ENCODE peak calls at places on chromosomes 5 and 9, in seven cellular contexts. One of them, this sample, is unnamed.

GRCh38 chr9:23683021-23683431 is 143.0 kb downstream of the ELAVL2 start:
- DNase-seq in H1: no peak
- DNase-seq in mesenchymal stem cell: peak; percentile 67
- DNase-seq in H9: no peak
- DNase-seq in IMR-90: no peak
- DNase-seq in trophoblast cell: peak; percentile 21
- DNase-seq in neuronal stem cell: no peak
- DNase-seq in this sample: peak; percentile 35

GRCh38 chr9:29212590-29213373 is 1639.5 kb upstream of the C9orf72 start:
- DNase-seq in IMR-90: no peak
- DNase-seq in H1: peak; percentile 79
- DNase-seq in neuronal stem cell: peak; percentile 24
- DNase-seq in H9: peak; percentile 57
- DNase-seq in trophoblast cell: no peak
- DNase-seq in mesenchymal stem cell: peak; percentile 47
- DNase-seq in this sample: peak; percentile 43

GRCh38 chr5:33257807-33258491 is 182.8 kb upstream of the TARS1 start:
- DNase-seq in IMR-90: peak; percentile 89
- DNase-seq in trophoblast cell: peak; percentile 5
- DNase-seq in H1: no peak
- DNase-seq in H9: no peak
- DNase-seq in mesenchymal stem cell: peak; percentile 68
- DNase-seq in neuronal stem cell: no peak
- DNase-seq in this sample: no peak

GRCh38 chr5:96124589-96124988 is 162.9 kb upstream of the ELL2 start:
- DNase-seq in neuronal stem cell: no peak
- DNase-seq in trophoblast cell: peak; percentile 78
- DNase-seq in IMR-90: peak; percentile 46
- DNase-seq in H9: no peak
- DNase-seq in H1: no peak
- DNase-seq in mesenchymal stem cell: no peak
- DNase-seq in this sample: no peak

GRCh38 chr5:93579561-93580386 is 1.2 kb downstream of the NR2F1-AS1 start:
- DNase-seq in neuronal stem cell: no peak
- DNase-seq in mesenchymal stem cell: peak; percentile 61
- DNase-seq in H9: peak; percentile 64
- DNase-seq in IMR-90: peak; percentile 48
- DNase-seq in trophoblast cell: peak; percentile 55
- DNase-seq in H1: peak; percentile 83
- DNase-seq in this sample: peak; percentile 69

GRCh38 chr5:179313849-179314521 is 31.3 kb downstream of the ADAMTS2 start:
- DNase-seq in mesenchymal stem cell: no peak
- DNase-seq in trophoblast cell: no peak
- DNase-seq in IMR-90: peak; percentile 96
- DNase-seq in neuronal stem cell: no peak
- DNase-seq in H9: no peak
- DNase-seq in H1: no peak
- DNase-seq in this sample: no peak

GRCh38 chr5:93299596-93300308 is 281.3 kb downstream of the NR2F1-AS1 start:
- DNase-seq in H1: peak; percentile 63
- DNase-seq in IMR-90: no peak
- DNase-seq in trophoblast cell: no peak
- DNase-seq in H9: peak; percentile 39
- DNase-seq in mesenchymal stem cell: no peak
- DNase-seq in neuronal stem cell: peak; percentile 92
- DNase-seq in this sample: peak; percentile 71

GRCh38 chr5:13664377-13664776 is 280.1 kb downstream of the DNAH5 start:
- DNase-seq in trophoblast cell: peak; percentile 38
- DNase-seq in mesenchymal stem cell: peak; percentile 90
- DNase-seq in IMR-90: peak; percentile 100
- DNase-seq in neuronal stem cell: no peak
- DNase-seq in H1: no peak
- DNase-seq in H9: no peak
- DNase-seq in this sample: no peak

GRCh38 chr9:85478847-85479246 is 262.9 kb downstream of the AGTPBP1 start:
- DNase-seq in trophoblast cell: no peak
- DNase-seq in neuronal stem cell: no peak
- DNase-seq in IMR-90: no peak
- DNase-seq in H1: no peak
- DNase-seq in H9: no peak
- DNase-seq in mesenchymal stem cell: no peak
- DNase-seq in this sample: no peak
- H3K23ac ChIP-seq in trophoblast cell: no peak overlapping the region
- H3K23ac ChIP-seq in neuronal stem cell: no peak overlapping the region
- H3K23ac ChIP-seq in IMR-90: no peak overlapping the region
- H3K23ac ChIP-seq in H1: no peak overlapping the region
- H3K23ac ChIP-seq in H9: no peak overlapping the region
- H3K23ac ChIP-seq in mesenchymal stem cell: no peak overlapping the region
- H3K23ac ChIP-seq in this sample: no peak overlapping the region

DNA sequence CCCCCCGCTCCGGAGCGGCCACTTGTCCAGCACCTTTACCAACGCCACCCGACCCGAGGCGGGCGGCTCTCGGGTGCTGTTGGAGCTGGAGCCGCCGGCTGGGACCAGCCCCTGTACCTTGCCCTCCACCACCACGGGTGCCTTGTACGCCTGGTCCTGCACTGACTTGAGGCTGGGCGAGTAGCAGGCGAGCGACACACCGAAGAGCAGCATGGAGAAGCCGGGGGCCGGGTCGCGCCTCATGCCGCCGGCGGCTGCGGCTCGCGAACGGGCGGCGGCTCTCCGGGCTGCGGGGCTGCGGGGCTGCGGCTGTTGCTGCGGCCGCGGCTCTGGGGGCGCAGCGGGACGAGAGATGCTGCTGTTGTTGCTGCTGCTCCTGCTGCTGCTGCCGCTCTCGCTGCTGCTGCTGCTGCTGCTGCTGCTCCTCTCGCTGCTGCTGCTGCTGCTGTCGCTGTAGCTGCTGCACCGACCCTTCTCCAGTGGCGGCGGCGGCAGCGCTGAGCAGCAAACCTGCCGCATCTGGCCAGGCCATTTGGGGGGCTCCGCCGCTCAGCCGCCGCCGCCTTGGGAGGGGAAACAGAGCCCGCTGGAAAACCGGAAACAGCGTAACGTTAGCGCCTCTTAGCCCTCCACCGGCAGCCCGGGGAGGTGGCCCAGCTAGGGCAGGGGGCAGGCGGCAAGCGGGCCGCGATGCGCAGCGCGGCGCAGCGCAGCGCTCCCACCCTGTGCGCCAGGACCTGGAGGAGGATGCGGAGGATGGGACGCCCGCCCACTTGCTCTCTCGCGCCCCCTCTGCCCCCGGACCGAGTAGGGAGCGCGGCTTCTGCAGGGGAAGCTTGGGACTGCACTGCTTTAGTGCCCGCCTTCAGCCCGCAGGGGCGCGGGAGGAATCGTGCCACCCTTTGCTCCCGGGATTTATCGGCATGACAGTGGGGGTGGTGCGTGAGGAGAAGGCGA is at the start of gene NRG2:
- DNase-seq in trophoblast cell: peak; percentile 23
- DNase-seq in H9: peak; percentile 89
- DNase-seq in mesenchymal stem cell: peak; percentile 61
- DNase-seq in H1: peak; percentile 87
- DNase-seq in IMR-90: peak; percentile 7
- DNase-seq in neuronal stem cell: peak; percentile 69
- DNase-seq in this sample: peak; percentile 90
- H3K9ac ChIP-seq in trophoblast cell: no peak within 1 kb of the TSS
- H3K9ac ChIP-seq in H9: no peak within 1 kb of the TSS
- H3K9ac ChIP-seq in mesenchymal stem cell: peak within 1 kb of the TSS; percentile 69
- H3K9ac ChIP-seq in H1: no peak within 1 kb of the TSS
- H3K9ac ChIP-seq in IMR-90: no peak within 1 kb of the TSS
- H3K9ac ChIP-seq in neuronal stem cell: peak within 1 kb of the TSS; percentile 91
- H3K9ac ChIP-seq in this sample: peak within 1 kb of the TSS; percentile 25

GRCh38 chr9:138048184-138048583 is 170.6 kb downstream of the CACNA1B start:
- DNase-seq in H9: no peak
- DNase-seq in mesenchymal stem cell: no peak
- DNase-seq in H1: no peak
- DNase-seq in neuronal stem cell: no peak
- DNase-seq in IMR-90: no peak
- DNase-seq in trophoblast cell: no peak
- DNase-seq in this sample: no peak

GRCh38 chr9:138045541-138046490 is 168.2 kb downstream of the CACNA1B start:
- DNase-seq in neuronal stem cell: no peak
- DNase-seq in IMR-90: no peak
- DNase-seq in mesenchymal stem cell: no peak
- DNase-seq in trophoblast cell: no peak
- DNase-seq in H9: no peak
- DNase-seq in H1: peak; percentile 33
- DNase-seq in this sample: no peak

GRCh38 chr9:138049085-138049778 is 171.7 kb downstream of the CACNA1B start:
- DNase-seq in trophoblast cell: no peak
- DNase-seq in H9: no peak
- DNase-seq in H1: no peak
- DNase-seq in IMR-90: no peak
- DNase-seq in neuronal stem cell: no peak
- DNase-seq in mesenchymal stem cell: no peak
- DNase-seq in this sample: no peak

GRCh38 chr9:138046641-138047301 is 169.2 kb downstream of the CACNA1B start:
- DNase-seq in IMR-90: no peak
- DNase-seq in mesenchymal stem cell: no peak
- DNase-seq in neuronal stem cell: no peak
- DNase-seq in H1: peak; percentile 39
- DNase-seq in trophoblast cell: no peak
- DNase-seq in H9: no peak
- DNase-seq in this sample: no peak

GRCh38 chr9:138047469-138048040 is 170.0 kb downstream of the CACNA1B start:
- DNase-seq in H1: peak; percentile 26
- DNase-seq in H9: no peak
- DNase-seq in IMR-90: no peak
- DNase-seq in mesenchymal stem cell: no peak
- DNase-seq in neuronal stem cell: no peak
- DNase-seq in trophoblast cell: no peak
- DNase-seq in this sample: no peak
- H3K23ac ChIP-seq in H1: no peak overlapping the region
- H3K23ac ChIP-seq in H9: no peak overlapping the region
- H3K23ac ChIP-seq in IMR-90: no peak overlapping the region
- H3K23ac ChIP-seq in mesenchymal stem cell: no peak overlapping the region
- H3K23ac ChIP-seq in neuronal stem cell: no peak overlapping the region
- H3K23ac ChIP-seq in trophoblast cell: no peak overlapping the region
- H3K23ac ChIP-seq in this sample: no peak overlapping the region

DNA sequence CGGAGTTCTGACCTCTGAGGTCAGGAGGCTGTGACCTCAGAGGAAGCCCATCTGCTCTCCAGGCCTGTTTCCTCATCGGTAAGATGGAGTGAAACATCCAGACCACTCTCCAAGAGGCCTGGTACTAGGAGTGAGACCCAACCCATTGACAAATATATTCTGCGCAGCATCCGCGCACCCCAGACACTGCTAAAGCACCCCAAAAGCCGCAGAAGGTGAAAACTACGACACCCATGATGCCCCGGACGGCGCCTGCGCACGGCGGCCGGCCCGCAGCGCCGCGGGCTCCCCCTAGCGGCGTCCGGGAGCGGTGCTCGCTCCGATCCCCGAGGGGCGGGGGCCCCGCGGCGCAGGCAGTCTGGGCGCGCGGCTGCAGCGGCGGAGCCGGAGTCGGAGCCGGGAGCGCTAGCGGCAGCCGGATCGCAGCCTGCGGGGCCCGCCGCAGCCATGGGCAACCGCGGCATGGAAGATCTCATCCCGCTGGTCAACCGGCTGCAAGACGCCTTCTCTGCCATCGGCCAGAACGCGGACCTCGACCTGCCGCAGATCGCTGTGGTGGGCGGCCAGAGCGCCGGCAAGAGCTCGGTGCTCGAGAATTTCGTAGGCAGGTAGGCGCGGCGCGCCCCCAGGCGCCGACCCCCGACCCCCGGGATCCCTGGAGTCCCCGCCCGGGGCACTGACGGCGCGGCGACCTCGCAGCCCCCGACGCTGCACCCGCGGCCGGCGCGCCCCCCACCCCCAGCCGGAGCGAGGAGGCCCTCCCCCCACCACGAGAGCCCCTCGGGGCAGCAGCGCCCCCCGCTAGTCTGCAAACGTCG is at the start of gene DNM1:
- DNase-seq in trophoblast cell: peak; percentile 80
- DNase-seq in H1: peak; percentile 82
- DNase-seq in mesenchymal stem cell: peak; percentile 56
- DNase-seq in H9: peak; percentile 68
- DNase-seq in IMR-90: peak; percentile 54
- DNase-seq in neuronal stem cell: peak; percentile 78
- DNase-seq in this sample: peak; percentile 76
- H3K9ac ChIP-seq in trophoblast cell: peak within 1 kb of the TSS; percentile 28
- H3K9ac ChIP-seq in H1: peak within 1 kb of the TSS; percentile 59
- H3K9ac ChIP-seq in mesenchymal stem cell: peak within 1 kb of the TSS; percentile 84
- H3K9ac ChIP-seq in H9: peak within 1 kb of the TSS; percentile 35
- H3K9ac ChIP-seq in IMR-90: peak within 1 kb of the TSS; percentile 51
- H3K9ac ChIP-seq in neuronal stem cell: peak within 1 kb of the TSS; percentile 96
- H3K9ac ChIP-seq in this sample: peak within 1 kb of the TSS; percentile 85

DNA sequence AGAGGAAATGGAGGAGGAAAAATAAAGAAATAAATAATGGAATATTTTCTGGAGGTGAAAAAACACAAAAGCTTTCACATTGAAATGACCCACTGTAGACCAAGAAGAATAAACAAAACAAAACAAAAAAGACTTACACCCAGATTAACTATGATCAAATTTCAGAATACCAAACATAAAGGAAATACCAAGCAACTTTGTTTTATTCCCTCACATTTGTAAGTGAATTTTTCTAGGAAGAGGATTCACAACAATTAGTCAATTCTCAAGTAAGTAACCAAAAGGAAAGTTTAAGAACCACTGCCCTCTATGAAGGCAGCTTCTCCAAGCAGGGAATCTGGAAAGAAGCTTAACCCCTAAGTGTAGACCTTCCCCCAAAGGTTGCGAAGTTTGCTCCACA is 29.6 kb upstream of the B4GALT1 start:
- DNase-seq in H1: no peak
- DNase-seq in mesenchymal stem cell: no peak
- DNase-seq in IMR-90: peak; percentile 22
- DNase-seq in trophoblast cell: no peak
- DNase-seq in H9: no peak
- DNase-seq in neuronal stem cell: no peak
- DNase-seq in this sample: no peak
- H3K23ac ChIP-seq in H1: no peak overlapping the region
- H3K23ac ChIP-seq in mesenchymal stem cell: no peak overlapping the region
- H3K23ac ChIP-seq in IMR-90: peak overlapping the region; percentile 48
- H3K23ac ChIP-seq in trophoblast cell: no peak overlapping the region
- H3K23ac ChIP-seq in H9: no peak overlapping the region
- H3K23ac ChIP-seq in neuronal stem cell: no peak overlapping the region
- H3K23ac ChIP-seq in this sample: no peak overlapping the region

DNA sequence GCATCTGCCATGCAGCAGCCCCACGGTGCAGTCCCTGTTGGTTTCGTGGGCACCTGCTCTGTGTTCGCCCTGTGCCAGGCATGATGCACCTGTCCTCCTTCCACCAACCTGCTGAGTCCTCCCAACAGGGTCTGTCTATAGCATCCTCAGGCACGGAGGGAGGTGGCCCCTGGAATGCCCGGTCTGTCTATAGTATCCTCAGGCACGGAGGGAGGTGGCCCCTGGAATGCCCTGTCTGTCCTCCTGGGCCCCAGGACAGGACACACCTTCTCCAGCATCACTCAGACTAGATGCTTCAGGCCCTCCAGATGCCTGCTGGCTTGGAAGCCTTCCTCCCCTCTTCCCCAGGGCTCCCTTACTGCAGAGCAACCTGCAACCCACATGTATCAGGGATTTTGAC is 9.9 kb upstream of the PHYHD1 start:
- DNase-seq in H9: no peak
- DNase-seq in trophoblast cell: no peak
- DNase-seq in H1: no peak
- DNase-seq in mesenchymal stem cell: no peak
- DNase-seq in neuronal stem cell: no peak
- DNase-seq in IMR-90: no peak
- DNase-seq in this sample: no peak
- H3K9ac ChIP-seq in H9: no peak overlapping the region
- H3K9ac ChIP-seq in trophoblast cell: no peak overlapping the region
- H3K9ac ChIP-seq in H1: no peak overlapping the region
- H3K9ac ChIP-seq in mesenchymal stem cell: peak overlapping the region; percentile 51
- H3K9ac ChIP-seq in neuronal stem cell: no peak overlapping the region
- H3K9ac ChIP-seq in IMR-90: peak overlapping the region; percentile 36
- H3K9ac ChIP-seq in this sample: no peak overlapping the region

This sample was measured in mesendoderm.